ENCODE peak calls at places on chromosome 12, in ten cellular contexts. U is M059J; V is amniotic stem cell; P is brain microvascular endothelial cell; M is HS-27A; Y is NCI-H345; B is anterior cingulate cortex; R is left cardiac atrium; A is effector CD4-positive, alpha-beta T cell; N is GF-D8. I is an unnamed sample.

GRCh38 chr12:106769078-106769477 is 5.4 kb upstream of the RIC8B start:
- DNase-seq in V (no peak), B (no peak), U (peak), Y (no peak), P (no peak), A (no peak), R (no peak), N (no peak), M (peak), I (peak)

GRCh38 chr12:49345048-49345839 is 1.4 kb upstream of the DNAJC22 start:
- DNase-seq in M (no peak), Y (no peak), P (no peak), U (no peak), V (no peak), A (no peak), N (no peak), R (peak), B (no peak), I (no peak)

GRCh38 chr12:23753627-23754358 is 195.7 kb downstream of the SOX5 start:
- DNase-seq in B (no peak), U (no peak), M (no peak), N (no peak), R (no peak), P (no peak), Y (no peak), V (no peak), A (no peak), I (no peak)

GRCh38 chr12:42741771-42742510 is 152.4 kb upstream of the PRICKLE1 start:
- DNase-seq in N (no peak), V (peak), R (no peak), U (peak), Y (no peak), B (no peak), M (peak), A (no peak), P (peak), I (no peak)

GRCh38 chr12:84508943-84509342 is 403.7 kb downstream of the SLC6A15 start:
- DNase-seq in U (no peak), R (no peak), V (no peak), B (no peak), N (no peak), M (no peak), Y (no peak), A (no peak), P (no peak), I (no peak)

GRCh38 chr12:109467978-109468676 is 9.0 kb downstream of the KCTD10 start:
- DNase-seq in P (no peak), Y (no peak), B (no peak), U (no peak), N (no peak), V (no peak), M (no peak), R (no peak), A (no peak), I (no peak)

GRCh38 chr12:116945901-116946550 is 35.3 kb downstream of the FBXW8 start:
- DNase-seq in R (no peak), N (no peak), Y (no peak), U (no peak), P (no peak), M (no peak), V (no peak), B (no peak), A (no peak), I (no peak)

GRCh38 chr12:55822228-55822627 is 4.4 kb downstream of the ORMDL2 start:
- DNase-seq in V (no peak), R (no peak), Y (no peak), B (no peak), U (no peak), M (no peak), P (no peak), A (no peak), N (no peak), I (no peak)

GRCh38 chr12:6383572-6384498 is at the start of gene LTBR:
- DNase-seq in U (no peak), A (no peak), N (peak), B (peak), V (peak), Y (no peak), P (peak), R (peak), M (peak), I (peak)

GRCh38 chr12:53938276-53939140 is at the start of gene HOXC13:
- DNase-seq in B (no peak), V (no peak), U (peak), M (peak), P (peak), N (no peak), A (no peak), R (no peak), Y (peak), I (peak)

GRCh38 chr12:2783936-2784600 is 10.7 kb upstream of the FKBP4 start:
- DNase-seq in B (peak), N (no peak), V (no peak), A (peak), Y (peak), R (peak), U (peak), M (no peak), P (peak), I (peak)

I was measured in SJSA1.